ENCODE peak calls at places on chromosomes 7 and 10, in five cellular contexts. V, O, K, Z and G are unnamed samples.

GRCh38 chr10:86027346-86027745 is 339.2 kb downstream of the GRID1 start:
- DNase-seq in K (no peak), V (no peak), Z (no peak), O (no peak), G (no peak)

GRCh38 chr7:108592633-108593277 is 23.1 kb downstream of the DNAJB9 start:
- DNase-seq in K (no peak), Z (peak), O (no peak), V (no peak), G (peak)

GRCh38 chr10:239109-239508 is 103.9 kb downstream of the ZMYND11 start:
- DNase-seq in Z (no peak), K (peak), V (no peak), O (no peak), G (no peak)

GRCh38 chr7:68943786-68944185 is 654.5 kb upstream of the AUTS2 start:
- DNase-seq in O (no peak), V (no peak), K (no peak), Z (no peak), G (no peak)

GRCh38 chr7:20786779-20787651 is at the start of gene SP8:
- DNase-seq in O (no peak), K (peak), Z (peak), V (no peak), G (peak)

GRCh38 chr7:145156834-145157233 is 321.0 kb upstream of the TPK1 start:
- DNase-seq in Z (no peak), V (no peak), O (no peak), K (no peak), G (no peak)

GRCh38 chr10:25162391-25162790 is 12.4 kb upstream of the GPR158 start:
- DNase-seq in O (no peak), K (no peak), V (no peak), Z (no peak), G (no peak)

GRCh38 chr10:78973901-78974408 is 94.8 kb upstream of the ZMIZ1 start:
- DNase-seq in O (peak), Z (peak), K (peak), V (peak), G (peak)

GRCh38 chr10:125605167-125605566 is 77.8 kb downstream of the TEX36 start:
- DNase-seq in K (peak), V (no peak), Z (peak), O (no peak), G (no peak)

GRCh38 chr7:94394399-94395140 is at the start of gene COL1A2:
- DNase-seq in V (no peak), K (peak), O (peak), Z (no peak), G (peak)

GRCh38 chr7:45026984-45027773 is 27.2 kb downstream of the CCM2 start:
- DNase-seq in O (no peak), K (peak), Z (no peak), V (no peak), G (peak)

GRCh38 chr10:17109475-17110207 is 20.0 kb downstream of the CUBN start:
- DNase-seq in O (no peak), V (peak), K (peak), Z (peak), G (no peak)

GRCh38 chr7:1697499-1698125 is 27.5 kb downstream of the ELFN1 start:
- DNase-seq in K (no peak), Z (no peak), O (peak), V (no peak), G (no peak)

GRCh38 chr7:75737856-75738603 is 711 bp downstream of the HIP1 start:
- DNase-seq in V (no peak), Z (peak), K (no peak), O (no peak), G (no peak)

GRCh38 chr10:5458949-5459747 is 40.2 kb downstream of the CALML5 start:
- DNase-seq in V (no peak), O (no peak), K (no peak), Z (no peak), G (no peak)

GRCh38 chr7:94313926-94314325 is 80.8 kb upstream of the COL1A2 start:
- DNase-seq in O (no peak), K (peak), V (no peak), Z (no peak), G (no peak)

GRCh38 chr7:110084177-110084807 is 1006.6 kb upstream of the LRRN3 start:
- DNase-seq in V (no peak), Z (no peak), O (no peak), K (peak), G (no peak)

GRCh38 chr7:50335795-50336754 is 31.6 kb downstream of the IKZF1 start:
- DNase-seq in Z (peak), K (no peak), V (no peak), O (no peak), G (peak)

GRCh38 chr10:34010891-34011290 is 676.4 kb upstream of the NRP1 start:
- DNase-seq in V (no peak), Z (no peak), O (no peak), K (peak), G (no peak)

GRCh38 chr10:131187274-131187673 is 124.2 kb downstream of the TCERG1L start:
- DNase-seq in O (no peak), V (no peak), K (no peak), Z (no peak), G (no peak)

GRCh38 chr10:14834588-14834987 is 3.2 kb downstream of the CDNF start:
- DNase-seq in K (no peak), V (no peak), O (no peak), Z (no peak), G (no peak)

GRCh38 chr10:130137077-130137448 is 872 bp downstream of the GLRX3 start:
- DNase-seq in V (no peak), K (peak), Z (no peak), O (no peak), G (peak)

GRCh38 chr10:13140627-13141190 is 20.6 kb upstream of the MCM10 start:
- DNase-seq in V (no peak), Z (no peak), O (no peak), K (no peak), G (no peak)

GRCh38 chr7:2225830-2226229 is 6.9 kb downstream of the MAD1L1 start:
- DNase-seq in Z (no peak), V (no peak), K (no peak), O (no peak), G (no peak)

GRCh38 chr7:30184804-30185487 is 50.2 kb downstream of the MTURN start:
- DNase-seq in K (no peak), Z (no peak), V (no peak), O (peak), G (no peak)

GRCh38 chr10:111098679-111099437 is 22.0 kb downstream of the ADRA2A start:
- DNase-seq in K (no peak), Z (no peak), O (no peak), V (peak), G (peak)

GRCh38 chr10:106410331-106410730 is 754.2 kb downstream of the SORCS1 start:
- DNase-seq in V (no peak), O (no peak), K (peak), Z (no peak), G (no peak)

GRCh38 chr7:150738092-150739044 is 1.1 kb downstream of the GIMAP5 start:
- DNase-seq in Z (no peak), O (no peak), V (peak), K (no peak), G (no peak)
- H3K27ac ChIP-seq in Z (no peak), O (peak), V (no peak), K (no peak), G (peak)

GRCh38 chr10:32148864-32149256 is 92.6 kb upstream of the KIF5B start:
- DNase-seq in O (no peak), V (no peak), Z (no peak), K (no peak), G (no peak)
- H3K27ac ChIP-seq in O (peak), V (no peak), Z (peak), K (no peak), G (peak)

DNA sequence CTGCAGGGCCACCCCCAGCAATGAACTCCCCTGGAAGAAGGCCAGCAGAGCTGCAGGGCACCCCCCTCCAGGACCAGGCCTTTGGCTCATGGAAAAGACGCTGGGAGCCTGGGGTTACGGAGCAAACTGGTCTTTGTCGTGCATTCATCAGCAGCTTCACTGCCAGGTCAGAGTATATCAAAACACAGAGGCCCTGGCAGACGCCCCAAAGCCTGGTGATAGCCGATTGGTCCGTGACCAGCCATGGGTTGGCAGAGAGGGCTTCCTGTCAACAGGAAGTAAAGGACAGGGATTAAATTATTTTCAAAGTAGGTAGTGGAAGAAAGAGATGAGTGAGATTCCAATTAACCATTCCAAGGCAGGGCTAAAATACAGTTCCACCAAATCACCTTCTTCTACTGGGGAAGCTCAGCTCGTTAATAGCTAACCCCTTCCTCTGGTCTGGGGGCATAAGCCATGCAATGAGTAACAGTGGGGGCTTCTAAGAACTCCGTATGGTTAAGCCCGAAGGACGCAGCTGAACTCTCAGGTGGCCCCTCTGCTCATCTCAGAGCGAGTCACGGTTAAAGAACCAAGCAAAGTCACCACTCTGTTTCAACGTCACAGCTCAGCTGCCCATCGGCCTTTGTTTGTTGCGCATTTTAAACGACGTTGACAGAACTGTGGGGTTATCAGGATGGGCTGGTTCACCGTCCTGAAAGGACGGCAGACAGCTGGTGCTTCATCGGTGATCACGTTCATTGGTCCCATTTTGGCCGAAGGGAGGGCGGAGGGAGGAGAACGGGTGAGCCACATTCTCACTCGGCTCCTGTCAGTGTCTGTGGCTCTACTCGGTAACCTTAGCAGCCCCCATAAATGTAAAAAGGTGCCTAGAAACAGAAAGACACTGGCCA is 8.8 kb downstream of the PRKAG2 start:
- DNase-seq in O (no peak), Z (no peak), K (no peak), V (no peak), G (peak)
- H3K27ac ChIP-seq in O (peak), Z (no peak), K (no peak), V (no peak), G (no peak)

GRCh38 chr7:17548014-17548653 is 249.7 kb downstream of the AHR start:
- DNase-seq in O (no peak), K (no peak), Z (no peak), V (no peak), G (no peak)

GRCh38 chr7:17544401-17544800 is 245.9 kb downstream of the AHR start:
- DNase-seq in V (no peak), Z (no peak), K (no peak), O (no peak), G (no peak)

GRCh38 chr7:17546206-17546998 is 247.9 kb downstream of the AHR start:
- DNase-seq in O (peak), Z (no peak), V (no peak), K (peak), G (no peak)

GRCh38 chr7:17549406-17549805 is 251.0 kb downstream of the AHR start:
- DNase-seq in K (no peak), O (no peak), Z (no peak), V (no peak), G (no peak)

DNA sequence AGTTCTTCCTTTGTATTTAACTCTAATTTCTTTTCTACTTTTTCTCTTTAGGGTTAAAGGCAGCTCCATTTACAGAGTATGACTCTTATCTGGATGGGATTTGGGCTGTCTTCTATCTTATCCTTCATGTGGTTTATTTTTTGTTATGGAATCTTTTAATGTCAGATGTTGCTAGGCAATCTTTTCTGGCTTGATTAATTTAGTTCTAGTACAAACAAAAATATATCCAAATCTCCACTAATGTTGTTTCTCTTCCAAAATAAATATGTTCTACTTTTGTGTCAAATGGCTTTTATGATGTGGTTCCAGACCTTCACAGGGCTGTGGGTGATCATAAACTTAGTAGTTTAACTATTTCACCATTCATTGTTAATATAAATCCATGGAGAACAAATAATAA is 246.9 kb downstream of the AHR start:
- DNase-seq in O (no peak), Z (no peak), V (no peak), K (no peak), G (no peak)
- H3K27ac ChIP-seq in O (peak), Z (no peak), V (no peak), K (no peak), G (no peak)

DNA sequence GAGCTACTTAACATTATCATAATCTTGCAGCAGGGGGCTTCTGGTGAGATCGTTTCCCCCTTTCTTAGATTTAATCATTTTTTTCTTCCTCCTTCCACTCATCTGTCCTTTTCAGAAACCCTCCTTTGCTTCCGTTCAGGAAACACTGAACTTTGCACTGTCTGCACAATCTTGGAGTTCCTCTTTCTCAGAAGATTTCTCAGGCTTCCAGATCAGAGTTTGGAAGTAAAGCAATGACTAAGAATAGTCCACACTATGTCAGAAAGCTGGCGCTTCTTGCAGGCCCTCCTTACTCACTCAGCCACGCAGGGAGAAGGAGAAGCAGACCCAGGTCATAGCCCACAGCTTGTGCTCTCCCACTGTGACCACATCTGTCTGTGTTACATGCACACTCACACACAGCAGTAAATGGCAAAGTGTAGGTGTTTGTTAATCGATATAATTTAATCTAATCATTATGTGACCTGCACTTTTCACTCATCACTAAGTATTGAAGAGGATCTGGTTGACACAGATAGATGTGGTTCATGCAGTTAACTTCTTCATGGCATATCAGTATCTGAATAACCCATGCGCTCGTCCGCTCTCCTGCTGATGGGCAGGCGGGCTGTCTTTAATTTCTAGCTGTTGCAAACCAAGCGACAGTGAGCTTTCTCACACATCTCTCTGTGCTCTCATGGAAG is 30.2 kb downstream of the ALOX5 start:
- DNase-seq in Z (no peak), V (no peak), O (no peak), K (no peak), G (peak)
- H3K27ac ChIP-seq in Z (no peak), V (no peak), O (peak), K (no peak), G (no peak)

DNA sequence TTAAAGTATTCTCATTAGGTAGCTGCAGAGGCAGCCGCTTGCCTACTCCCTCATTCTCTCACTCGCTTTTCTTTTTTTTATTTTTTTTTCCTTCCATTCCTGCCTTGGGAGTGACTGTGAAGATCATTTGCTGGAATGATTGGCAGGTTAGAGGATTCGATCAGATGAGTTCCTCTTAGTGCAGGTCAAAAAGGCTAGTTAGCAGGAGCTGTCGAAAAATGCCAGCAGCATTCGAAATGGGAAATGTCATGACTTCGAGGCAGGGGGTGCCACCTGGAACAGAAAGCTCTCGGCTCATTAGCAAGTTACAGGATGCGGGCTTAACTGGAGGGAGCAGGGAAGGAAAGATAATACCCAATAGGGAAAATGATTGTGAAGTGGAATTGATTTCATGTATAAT is 137.5 kb upstream of the FZD1 start:
- DNase-seq in K (no peak), V (no peak), O (no peak), Z (no peak), G (no peak)
- H3K27ac ChIP-seq in K (no peak), V (no peak), O (no peak), Z (no peak), G (no peak)